ENCODE peak calls at places on chromosomes 6 and 20, in six cellular contexts. T is OCI-LY7, U is foreskin keratinocyte, K is fibroblast of lung, F is PC-9, B is gastrocnemius medialis. L is an unnamed sample.

GRCh38 chr6:29824144-29824543 is 3.5 kb upstream of the HLA-G start:
- DNase-seq in T (no peak), U (no peak), K (no peak), F (no peak), B (no peak), L (no peak)

GRCh38 chr6:149933461-149933860 is 8.4 kb upstream of the ULBP2 start:
- DNase-seq in T (no peak), U (no peak), K (no peak), F (no peak), B (no peak), L (no peak)

GRCh38 chr6:80028591-80028990 is 24.1 kb downstream of the TTK start:
- DNase-seq in T (no peak), U (no peak), K (no peak), F (no peak), B (no peak), L (no peak)

GRCh38 chr20:20085071-20085470 is 32.7 kb downstream of the CFAP61 start:
- DNase-seq in T (no peak), U (no peak), K (no peak), F (no peak), B (peak), L (no peak)

GRCh38 chr20:14707865-14708574 is 370.6 kb upstream of the FLRT3 start:
- DNase-seq in T (no peak), U (no peak), K (no peak), F (no peak), B (no peak), L (no peak)

GRCh38 chr6:168180548-168181011 is 101.6 kb upstream of the FRMD1 start:
- DNase-seq in T (no peak), U (no peak), K (no peak), F (no peak), B (no peak), L (no peak)

GRCh38 chr6:13009465-13009864 is 292.9 kb downstream of the PHACTR1 start:
- DNase-seq in T (no peak), U (no peak), K (no peak), F (no peak), B (no peak), L (no peak)

GRCh38 chr6:77474286-77474956 is 11.1 kb upstream of the HTR1B start:
- DNase-seq in T (no peak), U (no peak), K (no peak), F (no peak), B (no peak), L (no peak)

GRCh38 chr6:15551262-15551661 is 111.6 kb downstream of the DTNBP1 start:
- DNase-seq in T (no peak), U (no peak), K (no peak), F (no peak), B (no peak), L (no peak)

GRCh38 chr6:110430236-110430635 is 14.9 kb upstream of the DDO start:
- DNase-seq in T (no peak), U (no peak), K (no peak), F (no peak), B (no peak), L (no peak)

GRCh38 chr20:3251806-3252205 is 12.8 kb upstream of the SLC4A11 start:
- DNase-seq in T (no peak), U (no peak), K (peak), F (no peak), B (no peak), L (peak)

GRCh38 chr6:16118825-16119224 is 10.1 kb upstream of the MYLIP start:
- DNase-seq in T (no peak), U (no peak), K (no peak), F (no peak), B (no peak), L (no peak)

GRCh38 chr6:133833905-133834304 is 55.0 kb upstream of the TCF21 start:
- DNase-seq in T (no peak), U (no peak), K (no peak), F (no peak), B (no peak), L (no peak)

GRCh38 chr6:133835901-133836300 is 53.0 kb upstream of the TCF21 start:
- DNase-seq in T (no peak), U (no peak), K (no peak), F (no peak), B (no peak), L (no peak)

GRCh38 chr6:133837801-133838349 is 51.0 kb upstream of the TCF21 start:
- DNase-seq in T (peak), U (peak), K (peak), F (peak), B (no peak), L (peak)

GRCh38 chr6:133834472-133835170 is 54.3 kb upstream of the TCF21 start:
- DNase-seq in T (no peak), U (no peak), K (no peak), F (no peak), B (no peak), L (no peak)
- H3K27ac ChIP-seq in T (no peak), U (no peak), K (no peak), F (no peak), B (no peak), L (no peak)

DNA sequence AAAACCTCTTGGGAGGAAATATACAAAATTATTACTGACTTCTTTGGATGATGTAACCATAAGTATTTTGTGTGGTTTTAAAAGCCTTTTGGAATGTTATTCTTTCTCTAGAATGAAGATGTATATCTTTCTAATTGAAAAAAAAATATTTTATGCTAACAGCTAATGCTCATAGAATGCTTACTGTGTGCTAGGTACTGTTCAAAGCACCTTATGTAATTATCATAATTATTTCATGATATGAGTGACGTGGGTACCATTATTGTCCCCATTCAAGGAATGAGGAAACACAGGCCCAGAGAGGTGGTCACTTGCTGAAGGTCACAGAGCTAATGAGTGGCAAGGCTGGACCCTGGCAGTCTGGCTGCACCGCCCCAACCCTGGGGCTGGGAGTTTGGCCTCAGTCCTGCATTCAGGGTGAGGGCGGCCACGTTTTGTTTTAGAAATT is 37.5 kb downstream of the TFEB start:
- DNase-seq in T (no peak), U (no peak), K (peak), F (peak), B (no peak), L (no peak)
- H3K27ac ChIP-seq in T (no peak), U (no peak), K (peak), F (peak), B (peak), L (no peak)

DNA sequence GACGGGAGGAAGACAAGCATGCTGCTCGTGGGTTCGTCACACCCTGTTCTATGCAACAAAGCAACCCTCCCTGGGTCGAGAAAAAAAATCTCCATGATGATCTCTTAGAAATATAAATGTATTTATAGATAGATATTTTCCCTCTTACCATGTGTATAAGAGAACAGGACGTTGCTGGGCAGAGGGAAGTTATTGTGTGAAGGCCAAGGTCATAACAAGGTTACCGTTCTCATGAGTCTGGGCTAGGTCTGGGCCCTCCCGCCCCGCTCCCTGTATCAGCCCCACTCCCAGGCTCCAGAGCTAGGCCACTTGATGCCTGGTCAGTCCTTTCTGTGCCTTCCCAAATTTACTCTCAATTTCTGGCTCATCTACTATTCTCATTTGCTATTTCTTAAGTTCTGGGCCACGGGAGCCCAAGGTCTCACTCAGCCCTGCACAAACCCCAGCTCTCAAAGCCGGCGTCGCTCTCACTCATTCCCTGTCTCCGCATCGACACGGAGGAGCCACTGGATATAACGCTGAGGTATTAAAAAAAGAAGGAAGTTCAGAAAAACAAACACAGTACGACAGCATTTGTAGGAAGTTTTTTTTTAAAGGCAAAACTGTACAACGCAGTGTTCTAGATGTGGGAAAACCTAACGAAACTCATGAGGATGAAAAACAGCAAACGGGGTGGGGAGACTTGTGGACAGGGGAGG is 96.8 kb downstream of the PSMG4 start:
- DNase-seq in T (no peak), U (no peak), K (no peak), F (peak), B (peak), L (no peak)
- H3K27ac ChIP-seq in T (peak), U (no peak), K (no peak), F (peak), B (peak), L (peak)

DNA sequence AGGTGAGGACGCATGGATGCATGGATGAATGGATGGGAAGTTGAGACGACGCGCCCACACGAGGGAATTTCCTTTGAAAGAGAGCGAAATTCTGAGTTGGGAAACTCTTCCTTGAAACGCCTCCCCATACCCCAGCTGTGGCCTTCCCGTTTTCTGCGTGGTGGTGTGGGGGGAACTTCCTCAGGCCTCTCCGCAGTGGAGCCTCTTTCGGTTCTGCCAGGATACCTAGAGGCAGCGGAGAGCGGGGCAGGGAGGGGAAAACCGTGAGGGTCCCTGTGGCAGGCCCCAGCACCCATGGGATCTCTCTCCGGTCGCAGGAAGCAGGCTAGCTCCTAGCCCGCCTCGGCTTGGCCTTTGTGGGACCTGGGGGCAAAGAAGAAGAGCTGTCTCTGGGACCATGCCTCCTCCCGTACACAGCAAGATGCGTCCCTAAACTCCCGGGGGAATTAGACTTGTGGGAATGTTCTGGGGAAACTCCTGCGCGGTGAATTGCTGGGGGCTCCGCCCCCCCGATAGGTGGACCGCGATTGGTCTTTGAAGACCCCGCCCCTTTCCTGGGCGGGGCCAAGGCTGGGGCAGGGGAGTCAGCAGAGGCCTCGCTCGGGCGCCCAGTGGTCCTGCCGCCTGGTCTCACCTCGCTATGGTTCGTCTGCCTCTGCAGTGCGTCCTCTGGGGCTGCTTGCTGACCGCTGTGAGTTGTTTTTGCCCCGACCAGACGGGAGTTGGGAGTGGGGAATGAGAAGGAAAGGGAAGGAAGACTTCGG is at the start of gene CD40:
- DNase-seq in T (peak), U (no peak), K (peak), F (peak), B (peak), L (peak)
- H3K27ac ChIP-seq in T (peak), U (no peak), K (no peak), F (no peak), B (peak), L (peak)

GRCh38 chr6:123616016-123616415 is 20.7 kb downstream of the TRDN start:
- DNase-seq in T (no peak), U (no peak), K (no peak), F (no peak), B (peak), L (no peak)

GRCh38 chr6:123619156-123619555 is 17.6 kb downstream of the TRDN start:
- DNase-seq in T (no peak), U (no peak), K (no peak), F (no peak), B (peak), L (no peak)

GRCh38 chr6:123622780-123623179 is 14.0 kb downstream of the TRDN start:
- DNase-seq in T (no peak), U (no peak), K (no peak), F (no peak), B (no peak), L (no peak)

DNA sequence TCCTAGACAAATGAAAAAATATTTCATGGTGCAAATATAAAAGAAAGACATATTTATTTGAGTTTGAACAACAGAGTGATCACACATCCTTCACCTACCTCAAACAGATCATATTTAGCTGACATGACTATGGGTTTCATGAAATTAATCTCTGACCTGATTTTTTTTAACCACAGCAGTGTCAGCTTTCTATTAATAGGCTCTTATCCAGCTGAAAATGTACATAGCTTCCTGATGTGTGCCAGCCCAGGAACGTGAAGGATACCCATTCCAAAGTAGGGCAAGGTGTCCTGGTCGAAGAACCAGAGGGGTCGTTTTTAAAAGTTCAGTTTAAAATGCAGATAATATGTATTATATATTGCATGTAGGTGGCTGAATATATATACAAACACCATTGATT is 19.8 kb downstream of the TRDN start:
- DNase-seq in T (no peak), U (no peak), K (no peak), F (no peak), B (peak), L (no peak)
- H3K27ac ChIP-seq in T (no peak), U (no peak), K (no peak), F (no peak), B (peak), L (no peak)

L was measured in left lung.